ENCODE peak calls at places on chromosomes 16 and 17, in five cellular contexts. Y is Caco-2; K is effector memory CD4-positive, alpha-beta T cell; U is GM23338; H is tibial nerve. D is an unnamed sample. For H3K4me1, the result is how much of the 10 kb centered on the place peaks cover.

GRCh38 chr17:82582208-82582607 is 62.7 kb downstream of the FOXK2 start:
- DNase-seq in Y (no peak), K (no peak), U (no peak), H (no peak), D (no peak)

GRCh38 chr16:11128211-11129123 is 127.5 kb downstream of the SOCS1 start:
- DNase-seq in Y (no peak), K (no peak), U (no peak), H (no peak), D (no peak)

GRCh38 chr16:69479806-69480205 is 55.4 kb downstream of the CYB5B start:
- DNase-seq in Y (no peak), K (no peak), U (no peak), H (no peak), D (no peak)

GRCh38 chr17:411416-412120 is 59.0 kb upstream of the RPH3AL start:
- DNase-seq in Y (no peak), K (no peak), U (no peak), H (no peak), D (no peak)

GRCh38 chr17:36935681-36936454 is 1.4 kb upstream of the LHX1 start:
- DNase-seq in Y (peak), K (no peak), U (peak), H (no peak), D (no peak)

GRCh38 chr17:3603119-3603869 is 5.9 kb downstream of the TRPV1 start:
- DNase-seq in Y (no peak), K (no peak), U (no peak), H (no peak), D (no peak)

GRCh38 chr17:34519286-34519685 is 60.1 kb upstream of the TMEM132E start:
- DNase-seq in Y (peak), K (no peak), U (peak), H (no peak), D (no peak)

GRCh38 chr17:9696279-9697044 is 51.1 kb downstream of the USP43 start:
- DNase-seq in Y (no peak), K (no peak), U (peak), H (no peak), D (no peak)

GRCh38 chr17:79779088-79779529 is 1.2 kb downstream of the CBX2 start:
- DNase-seq in Y (no peak), K (no peak), U (no peak), H (no peak), D (no peak)

GRCh38 chr16:57821149-57821971 is 19.1 kb upstream of the KIFC3 start:
- DNase-seq in Y (peak), K (no peak), U (no peak), H (no peak), D (no peak)

GRCh38 chr16:51812945-51813344 is 661.9 kb upstream of the SALL1 start:
- DNase-seq in Y (no peak), K (no peak), U (no peak), H (no peak), D (no peak)

GRCh38 chr17:72705905-72706395 is 386.5 kb downstream of the SLC39A11 start:
- DNase-seq in Y (no peak), K (no peak), U (no peak), H (no peak), D (no peak)

GRCh38 chr16:24753437-24753836 is 24.0 kb downstream of the TNRC6A start:
- DNase-seq in Y (no peak), K (no peak), U (no peak), H (no peak), D (no peak)

GRCh38 chr16:49048557-49048956 is 233.1 kb downstream of the CBLN1 start:
- DNase-seq in Y (no peak), K (no peak), U (no peak), H (no peak), D (no peak)

GRCh38 chr17:6592193-6592592 is 35.8 kb upstream of the PITPNM3 start:
- DNase-seq in Y (peak), K (no peak), U (no peak), H (no peak), D (no peak)

GRCh38 chr17:28906276-28907051 is 3.6 kb upstream of the DHRS13 start:
- DNase-seq in Y (no peak), K (no peak), U (no peak), H (no peak), D (no peak)

GRCh38 chr16:78460428-78460827 is 361.0 kb downstream of the WWOX start:
- DNase-seq in Y (no peak), K (no peak), U (no peak), H (no peak), D (no peak)

GRCh38 chr16:75443301-75443700 is 10.0 kb upstream of the CFDP1 start:
- DNase-seq in Y (no peak), K (no peak), U (no peak), H (no peak), D (no peak)

GRCh38 chr16:28090646-28091377 is 27.3 kb upstream of the GSG1L start:
- DNase-seq in Y (no peak), K (no peak), U (peak), H (no peak), D (no peak)

GRCh38 chr16:79618712-79619050 is 18.1 kb upstream of the MAF start:
- DNase-seq in Y (no peak), K (no peak), U (no peak), H (no peak), D (no peak)

GRCh38 chr17:59341922-59342321 is 10.5 kb downstream of the YPEL2 start:
- DNase-seq in Y (no peak), K (no peak), U (no peak), H (no peak), D (no peak)

GRCh38 chr17:72600934-72601333 is 480.1 kb downstream of the SOX9 start:
- DNase-seq in Y (no peak), K (no peak), U (no peak), H (no peak), D (no peak)

GRCh38 chr16:68069511-68070248 is 15.5 kb upstream of the NFATC3 start:
- DNase-seq in Y (no peak), K (peak), U (no peak), H (no peak), D (peak)

GRCh38 chr16:72072514-72073342 is 9.7 kb downstream of the HPR start:
- DNase-seq in Y (peak), K (no peak), U (peak), H (no peak), D (no peak)

GRCh38 chr16:48704710-48705109 is 94.7 kb upstream of the N4BP1 start:
- DNase-seq in Y (no peak), K (no peak), U (no peak), H (no peak), D (no peak)

GRCh38 chr16:12898556-12898955 is 2.8 kb upstream of the SHISA9 start:
- DNase-seq in Y (no peak), K (no peak), U (peak), H (no peak), D (no peak)

GRCh38 chr17:7922499-7923289 is 6.6 kb upstream of the RNF227 start:
- DNase-seq in Y (peak), K (peak), U (peak), H (peak), D (peak)

GRCh38 chr16:3444032-3444388 is 530 bp downstream of the NAA60 start:
- DNase-seq in Y (peak), K (no peak), U (peak), H (no peak), D (peak)

DNA sequence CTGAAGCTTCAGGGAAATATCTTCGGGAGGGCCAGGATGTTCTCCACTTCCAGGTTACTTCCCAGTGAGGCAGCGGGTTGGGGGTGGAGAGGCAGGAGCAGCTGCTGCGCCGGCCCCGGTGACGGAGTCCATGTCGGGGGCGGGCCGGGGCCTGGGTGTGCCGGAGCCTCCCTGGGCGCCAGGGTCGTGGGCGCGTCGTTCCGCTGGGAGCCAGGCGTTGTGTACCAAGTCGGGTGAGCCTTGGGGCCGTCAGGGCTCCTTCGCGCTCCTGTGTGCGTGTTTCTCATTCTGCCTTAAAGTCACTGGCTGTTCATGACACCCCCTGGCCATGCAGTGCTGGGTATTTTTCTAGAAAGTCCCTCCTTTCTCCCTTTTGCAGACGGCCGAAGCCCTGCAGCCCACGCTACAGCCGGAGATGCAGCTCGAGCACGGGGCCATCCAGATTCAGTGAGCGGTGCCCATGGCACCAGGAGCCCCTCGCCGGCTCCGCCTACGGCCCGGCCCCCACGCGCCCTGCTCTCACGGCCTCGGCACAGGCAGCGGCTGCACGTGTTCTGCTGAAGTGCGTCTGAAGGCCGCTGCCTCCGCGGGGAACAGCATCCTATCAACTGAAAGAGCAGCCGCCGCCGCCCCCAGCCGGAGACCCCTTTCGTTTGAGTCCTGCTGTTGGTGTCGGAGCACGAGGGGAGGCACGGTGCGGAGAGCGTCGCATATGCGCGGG is 125.1 kb downstream of the BANP start:
- DNase-seq in Y (no peak), K (no peak), U (peak), H (no peak), D (no peak)
- H3K4me1 ChIP-seq in Y (under half), K (under half), U (under half), H (under half), D (under half)

GRCh38 chr17:57453841-57454240 is 197.5 kb downstream of the MSI2 start:
- DNase-seq in Y (no peak), K (no peak), U (no peak), H (no peak), D (no peak)
- H3K4me1 ChIP-seq in Y (under half), K (under half), U (under half), H (under half), D (under half)

DNA sequence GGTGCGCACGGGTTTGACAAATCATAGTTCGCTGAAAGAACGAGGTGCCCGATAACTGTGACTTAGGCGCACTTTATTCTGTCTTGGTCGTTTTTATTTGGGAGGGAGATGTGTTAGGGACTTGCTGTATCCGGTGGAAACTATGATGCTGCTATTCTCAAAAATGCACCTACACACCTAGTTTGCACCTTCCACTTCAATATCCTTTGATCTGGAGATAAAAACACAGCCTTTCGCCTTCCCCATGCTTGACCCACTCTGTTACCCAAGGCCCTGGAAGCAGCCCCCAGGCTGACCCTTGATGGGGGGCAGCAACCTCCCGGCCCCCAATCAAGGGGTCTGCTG is 15.0 kb upstream of the FOXF1 start:
- DNase-seq in Y (no peak), K (no peak), U (no peak), H (no peak), D (no peak)
- H3K4me1 ChIP-seq in Y (under half), K (under half), U (under half), H (under half), D (under half)

GRCh38 chr17:18992454-18993130 is 12.0 kb downstream of the FAM83G start:
- DNase-seq in Y (no peak), K (peak), U (no peak), H (no peak), D (peak)
- H3K4me1 ChIP-seq in Y (under half), K (under half), U (under half), H (under half), D (under half)

DNA sequence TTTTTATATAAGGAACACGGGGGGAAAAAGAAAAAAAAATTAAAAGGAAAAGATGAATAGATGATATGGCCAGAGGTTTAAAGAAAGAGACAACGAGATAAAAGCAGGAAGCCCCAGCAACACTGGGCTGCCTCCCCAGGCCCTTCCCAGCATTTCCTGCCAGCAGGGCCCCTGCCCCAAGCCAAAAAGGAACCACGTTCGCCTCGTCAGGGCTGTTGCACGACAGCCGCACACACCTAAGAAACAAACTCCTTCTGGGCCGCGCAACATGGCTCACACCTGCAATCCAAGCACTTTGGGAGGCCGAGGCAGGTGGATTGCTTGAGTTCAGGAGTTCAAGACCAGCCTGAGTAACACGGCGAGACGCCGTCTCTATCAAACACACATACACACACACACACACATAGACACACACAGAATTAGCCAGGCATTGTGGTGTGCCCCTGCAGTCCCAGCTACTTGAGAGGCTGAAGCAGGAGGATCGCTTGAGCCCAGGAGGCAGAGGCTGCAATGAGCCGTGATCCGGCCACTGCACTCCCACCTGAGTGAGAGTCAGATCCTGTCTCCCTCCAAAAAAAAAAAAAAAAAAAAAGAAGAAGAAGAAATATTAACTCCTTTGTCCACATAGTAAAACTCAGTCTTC is 83.0 kb downstream of the ANKRD11 start:
- DNase-seq in Y (no peak), K (no peak), U (no peak), H (no peak), D (no peak)
- H3K4me1 ChIP-seq in Y (half or more), K (half or more), U (half or more), H (half or more), D (half or more)

GRCh38 chr16:64313726-64314125 is 808.1 kb downstream of the CDH11 start:
- DNase-seq in Y (no peak), K (no peak), U (no peak), H (no peak), D (no peak)

GRCh38 chr16:64308721-64309120 is 813.1 kb downstream of the CDH11 start:
- DNase-seq in Y (no peak), K (no peak), U (no peak), H (no peak), D (no peak)

GRCh38 chr16:64311241-64311640 is 810.6 kb downstream of the CDH11 start:
- DNase-seq in Y (no peak), K (no peak), U (no peak), H (no peak), D (no peak)

GRCh38 chr16:64309398-64310110 is 812.3 kb downstream of the CDH11 start:
- DNase-seq in Y (no peak), K (no peak), U (no peak), H (no peak), D (no peak)

GRCh38 chr16:64312292-64312691 is 809.6 kb downstream of the CDH11 start:
- DNase-seq in Y (no peak), K (no peak), U (no peak), H (no peak), D (no peak)
- H3K4me1 ChIP-seq in Y (under half), K (under half), U (under half), H (under half), D (under half)

GRCh38 chr16:54050281-54051210 is 236.0 kb downstream of the IRX3 start:
- DNase-seq in Y (no peak), K (no peak), U (peak), H (no peak), D (no peak)
- H3K4me1 ChIP-seq in Y (under half), K (under half), U (half or more), H (under half), D (under half)

GRCh38 chr17:75779987-75780889 is 4.4 kb upstream of the UNK start:
- DNase-seq in Y (no peak), K (no peak), U (no peak), H (no peak), D (no peak)
- H3K4me1 ChIP-seq in Y (under half), K (under half), U (under half), H (under half), D (under half)

D was measured in CD8-positive, alpha-beta memory T cell.